ENCODE peak calls at places on chromosomes 11 and 22, in six cellular contexts. X is pancreas, H is fibroblast of lung, R is GM20000, C is psoas muscle, M is progenitor cell of endocrine pancreas. Q is an unnamed sample.

GRCh38 chr22:43155789-43156188 is 4.4 kb downstream of the TSPO start:
- DNase-seq in X (no peak), H (no peak), R (no peak), C (no peak), M (no peak), Q (no peak)

GRCh38 chr11:122141757-122142156 is 25.7 kb upstream of the BLID start:
- DNase-seq in X (no peak), H (no peak), R (no peak), C (no peak), M (no peak), Q (no peak)

GRCh38 chr11:271316-271715 is 6.9 kb upstream of the NLRP6 start:
- DNase-seq in X (no peak), H (no peak), R (no peak), C (no peak), M (no peak), Q (no peak)

GRCh38 chr11:1022411-1022810 is 14.1 kb downstream of the MUC6 start:
- DNase-seq in X (no peak), H (no peak), R (no peak), C (no peak), M (no peak), Q (no peak)

GRCh38 chr11:111231836-111232235 is 13.7 kb upstream of the POU2AF2 start:
- DNase-seq in X (no peak), H (peak), R (no peak), C (no peak), M (no peak), Q (no peak)

GRCh38 chr11:115919341-115920086 is 415.3 kb upstream of the CADM1 start:
- DNase-seq in X (no peak), H (peak), R (peak), C (no peak), M (no peak), Q (no peak)

GRCh38 chr11:125233116-125233515 is 68.6 kb downstream of the PKNOX2 start:
- DNase-seq in X (no peak), H (no peak), R (no peak), C (no peak), M (no peak), Q (no peak)

GRCh38 chr22:19128009-19128401 is 3.1 kb upstream of the TSSK2 start:
- DNase-seq in X (no peak), H (no peak), R (no peak), C (no peak), M (no peak), Q (no peak)

GRCh38 chr11:65743928-65744698 is 23.5 kb upstream of the RNASEH2C start:
- DNase-seq in X (peak), H (peak), R (no peak), C (no peak), M (no peak), Q (no peak)

GRCh38 chr11:64534391-64534801 is 56.6 kb upstream of the SLC22A12 start:
- DNase-seq in X (no peak), H (no peak), R (no peak), C (no peak), M (no peak), Q (no peak)

GRCh38 chr22:31291403-31291715 is 929 bp downstream of the PIK3IP1 start:
- DNase-seq in X (no peak), H (peak), R (no peak), C (no peak), M (no peak), Q (no peak)

GRCh38 chr22:43262990-43263644 is 76.2 kb upstream of the TTLL12 start:
- DNase-seq in X (no peak), H (peak), R (peak), C (no peak), M (no peak), Q (no peak)

GRCh38 chr11:83815736-83816135 is 529.6 kb upstream of the CCDC90B start:
- DNase-seq in X (no peak), H (no peak), R (no peak), C (no peak), M (no peak), Q (no peak)

GRCh38 chr11:102751673-102752072 is 26.9 kb upstream of the MMP8 start:
- DNase-seq in X (no peak), H (no peak), R (no peak), C (no peak), M (no peak), Q (no peak)

DNA sequence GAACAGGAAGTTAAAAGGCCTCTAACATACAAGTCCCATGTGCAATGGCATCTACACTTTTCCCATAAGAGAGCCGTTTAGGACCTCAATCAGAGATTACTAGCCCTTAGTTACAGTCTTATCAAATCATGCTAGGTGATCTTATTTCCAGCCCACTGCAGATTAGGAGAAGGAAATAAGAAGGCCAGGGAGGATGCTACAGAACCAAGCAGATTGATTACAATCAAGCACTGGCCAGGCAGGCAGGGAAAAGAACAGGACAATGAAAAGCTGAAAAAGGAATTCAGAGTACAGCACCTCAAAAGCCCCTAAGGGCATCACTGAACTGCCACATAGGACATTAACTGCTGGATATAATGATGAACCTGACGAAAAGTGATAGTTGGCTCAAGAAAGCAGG is 73.0 kb downstream of the CLPB start:
- DNase-seq in X (no peak), H (no peak), R (no peak), C (no peak), M (no peak), Q (no peak)
- TF ChIP-seq CTCF in X (no peak), H (no peak), R (no peak), C (no peak), M (no peak), Q (no peak)

DNA sequence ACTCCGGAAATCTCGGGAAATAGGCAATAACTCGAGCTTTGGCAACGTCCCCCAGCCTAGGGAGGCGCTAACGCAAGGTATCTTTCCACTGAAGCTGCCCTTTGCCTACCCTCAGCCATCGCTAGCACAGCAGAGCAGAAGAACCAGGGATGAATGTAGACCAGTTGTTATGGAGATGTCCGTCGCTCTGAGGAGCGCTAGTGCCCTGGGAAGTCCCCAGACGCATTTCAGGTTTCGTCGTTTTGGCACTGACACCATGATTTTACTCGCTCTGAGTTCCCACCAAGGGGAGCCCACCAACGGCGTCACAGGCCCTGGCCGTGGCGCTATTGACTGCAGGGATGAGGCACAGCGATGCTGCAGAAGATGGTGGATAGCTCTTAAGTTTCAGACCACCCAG is 22.7 kb upstream of the BDNF start:
- DNase-seq in X (no peak), H (no peak), R (no peak), C (no peak), M (no peak), Q (no peak)
- TF ChIP-seq CTCF in X (no peak), H (no peak), R (no peak), C (no peak), M (no peak), Q (no peak)

DNA sequence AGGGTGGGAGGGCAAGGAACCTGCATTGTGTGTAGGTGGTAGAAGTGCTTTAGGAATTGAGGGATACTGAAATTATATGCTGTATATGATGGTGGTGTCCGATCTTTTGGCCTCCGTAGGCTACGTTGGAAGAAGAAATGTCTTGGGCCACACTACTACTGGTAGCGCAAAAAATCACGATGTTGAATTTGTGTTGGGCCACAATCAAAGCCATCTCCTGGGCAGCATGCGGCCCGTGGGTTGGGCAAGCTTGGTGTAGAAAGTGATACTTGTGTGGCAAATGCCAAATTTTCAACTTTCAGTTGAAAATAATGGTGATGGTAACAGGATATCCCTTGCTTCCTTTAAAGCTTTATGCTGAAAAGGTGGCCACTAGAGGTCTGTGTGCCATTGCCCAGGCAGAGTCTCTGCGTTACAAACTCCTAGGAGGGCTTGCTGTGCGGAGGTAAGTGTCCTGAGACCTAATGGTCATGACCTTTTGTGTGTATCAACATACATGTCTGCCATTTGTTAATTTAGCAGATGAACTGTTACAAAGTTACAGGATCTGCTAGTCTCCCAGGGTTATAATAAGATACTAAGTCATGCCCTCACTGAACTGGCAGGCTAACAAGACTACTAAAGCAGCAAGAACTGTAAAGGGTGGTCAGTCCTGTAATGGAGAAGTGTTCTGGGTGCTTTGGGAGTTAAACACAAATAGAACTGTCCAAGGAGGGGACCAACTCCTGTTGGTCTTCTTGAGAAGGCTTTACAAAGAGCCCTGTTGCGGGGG is 2.9 kb downstream of the RPS3 start:
- DNase-seq in X (no peak), H (no peak), R (no peak), C (no peak), M (no peak), Q (no peak)
- TF ChIP-seq CTCF in X (no peak), H (no peak), R (no peak), C (no peak), M (no peak), Q (no peak)

GRCh38 chr11:44760477-44760872 is 33.7 kb downstream of the TSPAN18 start:
- DNase-seq in X (no peak), H (no peak), R (no peak), C (no peak), M (no peak), Q (no peak)

GRCh38 chr11:44759743-44760476 is 33.1 kb downstream of the TSPAN18 start:
- DNase-seq in X (no peak), H (no peak), R (no peak), C (no peak), M (no peak), Q (no peak)

GRCh38 chr11:44761546-44761961 is 34.8 kb downstream of the TSPAN18 start:
- DNase-seq in X (no peak), H (no peak), R (no peak), C (no peak), M (no peak), Q (no peak)

GRCh38 chr11:44758996-44759395 is 32.2 kb downstream of the TSPAN18 start:
- DNase-seq in X (no peak), H (no peak), R (no peak), C (no peak), M (no peak), Q (no peak)

GRCh38 chr11:44760917-44761545 is 34.3 kb downstream of the TSPAN18 start:
- DNase-seq in X (no peak), H (peak), R (no peak), C (no peak), M (no peak), Q (no peak)
- TF ChIP-seq CTCF in X (no peak), H (no peak), R (no peak), C (no peak), M (peak), Q (peak)

DNA sequence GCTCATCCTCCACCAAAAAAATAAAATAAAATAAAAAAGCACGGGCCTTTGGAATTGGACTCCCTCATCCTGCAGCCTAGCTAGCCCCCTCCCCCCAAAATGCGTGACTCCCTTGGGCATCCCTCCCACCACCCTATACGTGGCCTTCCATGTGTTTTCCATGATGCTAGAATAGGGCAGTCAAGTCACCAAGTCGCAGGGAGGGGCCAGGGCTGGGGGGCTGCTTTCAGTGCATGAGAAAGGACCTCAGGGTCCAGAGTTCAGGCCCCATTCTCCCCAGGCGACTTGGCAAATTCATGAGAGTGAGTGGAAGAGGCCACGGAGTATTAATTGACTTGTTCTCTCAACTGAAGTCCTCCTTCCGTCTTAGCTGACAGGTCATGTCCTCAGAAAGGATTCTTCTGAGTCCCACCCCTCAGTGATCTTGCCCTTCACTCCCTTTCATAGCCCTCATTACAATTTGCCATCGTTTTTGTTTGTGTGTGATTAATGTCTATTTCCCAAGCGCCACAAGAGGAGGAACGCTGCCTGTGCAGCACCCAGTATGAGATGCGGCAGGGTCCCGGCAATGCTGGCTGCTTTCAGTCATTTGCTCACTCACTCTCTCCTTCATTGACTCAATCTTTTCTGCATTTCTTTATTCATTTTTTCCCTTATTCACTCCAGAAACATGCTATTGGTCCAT is 17.4 kb downstream of the LRRC32 start:
- DNase-seq in X (no peak), H (no peak), R (no peak), C (no peak), M (no peak), Q (peak)
- TF ChIP-seq CTCF in X (no peak), H (no peak), R (no peak), C (no peak), M (no peak), Q (no peak)

GRCh38 chr11:114738954-114739353 is 60.6 kb downstream of the NXPE2 start:
- DNase-seq in X (no peak), H (peak), R (peak), C (peak), M (peak), Q (no peak)
- TF ChIP-seq CTCF in X (peak), H (peak), R (peak), C (peak), M (peak), Q (peak)

DNA sequence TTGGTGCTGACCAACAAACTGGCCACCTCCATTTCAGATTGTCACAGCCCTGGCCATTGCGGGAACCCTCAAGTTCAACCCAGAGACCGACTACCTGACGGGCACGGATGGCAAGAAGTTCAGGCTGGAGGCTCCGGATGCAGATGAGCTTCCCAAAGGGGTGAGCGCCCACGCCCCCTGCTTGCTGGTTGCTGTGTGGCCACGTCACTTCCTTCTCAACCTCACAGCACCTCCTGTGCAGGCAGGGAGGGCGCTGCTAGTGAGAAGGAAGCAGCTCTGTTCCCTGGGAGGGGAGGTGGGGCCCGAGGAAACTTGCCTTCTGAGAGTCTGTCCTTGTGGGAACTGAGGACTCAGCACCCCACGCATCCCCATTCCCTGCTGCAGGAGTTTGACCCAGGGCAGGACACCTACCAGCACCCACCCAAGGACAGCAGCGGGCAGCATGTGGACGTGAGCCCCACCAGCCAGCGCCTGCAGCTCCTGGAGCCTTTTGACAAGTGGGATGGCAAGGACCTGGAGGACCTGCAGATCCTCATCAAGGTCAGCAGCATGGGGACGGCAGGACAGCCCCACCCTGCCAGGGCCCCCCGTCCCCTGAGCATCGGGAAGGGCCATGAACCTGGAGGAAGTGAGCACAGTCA is 19.3 kb downstream of the POLR3H start:
- DNase-seq in X (no peak), H (no peak), R (peak), C (no peak), M (no peak), Q (no peak)
- TF ChIP-seq CTCF in X (no peak), H (no peak), R (no peak), C (no peak), M (no peak), Q (no peak)

GRCh38 chr11:9081153-9081552 is 10.2 kb downstream of the SCUBE2 start:
- DNase-seq in X (no peak), H (no peak), R (no peak), C (no peak), M (no peak), Q (no peak)

GRCh38 chr11:9077164-9077563 is 14.2 kb downstream of the SCUBE2 start:
- DNase-seq in X (no peak), H (no peak), R (no peak), C (no peak), M (no peak), Q (no peak)

GRCh38 chr11:9076661-9077060 is 14.7 kb downstream of the SCUBE2 start:
- DNase-seq in X (no peak), H (no peak), R (no peak), C (no peak), M (no peak), Q (no peak)

GRCh38 chr11:9076046-9076445 is 15.4 kb downstream of the SCUBE2 start:
- DNase-seq in X (no peak), H (no peak), R (no peak), C (no peak), M (no peak), Q (no peak)

DNA sequence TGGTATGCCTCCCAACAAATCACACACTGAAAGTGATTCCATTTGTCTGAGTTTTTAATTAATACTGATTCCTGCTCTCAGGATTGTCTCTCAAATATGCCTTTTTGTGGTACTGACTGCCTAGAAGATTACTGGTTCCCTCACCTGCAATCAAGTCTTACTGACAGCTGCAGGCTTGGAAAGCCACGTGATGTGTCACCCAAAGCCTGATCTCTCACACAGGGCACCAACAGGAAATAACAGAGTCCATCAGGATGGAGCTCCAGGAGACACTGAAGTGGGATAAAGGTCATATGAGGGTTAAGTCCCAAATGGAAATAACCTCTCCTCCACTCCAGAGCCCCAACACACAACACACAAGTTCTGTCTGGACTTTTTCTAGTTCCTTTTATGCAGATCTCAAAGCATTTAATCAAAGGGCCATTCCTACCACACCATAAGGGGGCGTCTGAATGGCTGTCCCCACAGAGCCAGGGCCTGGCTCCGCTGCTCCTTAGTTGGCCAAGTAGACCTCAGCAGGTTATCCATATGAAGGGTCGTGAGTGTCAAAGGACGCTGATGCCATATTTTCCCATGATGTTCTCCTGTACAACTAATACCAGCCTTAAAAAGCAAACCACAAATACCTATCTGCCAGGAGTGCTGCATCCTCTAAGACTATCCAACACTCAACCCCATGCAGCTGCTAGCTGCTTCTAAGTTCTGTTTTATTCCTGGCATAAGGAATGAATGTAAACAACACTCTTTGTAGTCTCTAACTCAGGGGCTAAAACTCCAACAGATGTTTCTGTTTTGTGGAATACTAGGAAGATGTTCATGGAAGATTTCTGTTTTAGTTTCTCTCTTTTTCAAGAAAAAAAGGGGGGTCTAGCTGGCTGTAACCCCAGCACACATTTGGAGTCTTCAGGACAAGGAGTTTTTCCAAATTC is 13.0 kb downstream of the SCUBE2 start:
- DNase-seq in X (no peak), H (no peak), R (no peak), C (no peak), M (no peak), Q (no peak)
- TF ChIP-seq CTCF in X (no peak), H (no peak), R (no peak), C (no peak), M (no peak), Q (no peak)

Q was measured in type B pancreatic cell.